ENCODE peak calls at places on chromosomes 11 and 22, in four cellular contexts. One of them, this sample, is unnamed.

GRCh38 chr22:32985899-32986772 is 72.0 kb downstream of the SYN3 start:
- DNase-seq in HepG2: peak
- DNase-seq in A549: peak
- DNase-seq in K562: peak
- DNase-seq in this sample: peak

GRCh38 chr22:19121631-19122142 is 525 bp downstream of the DGCR2 start:
- DNase-seq in A549: peak
- DNase-seq in HepG2: no peak
- DNase-seq in K562: peak
- DNase-seq in this sample: peak

GRCh38 chr11:64539711-64540420 is 51.2 kb upstream of the SLC22A12 start:
- DNase-seq in HepG2: no peak
- DNase-seq in A549: no peak
- DNase-seq in K562: no peak
- DNase-seq in this sample: no peak

GRCh38 chr11:12043959-12044772 is 35.7 kb upstream of the DKK3 start:
- DNase-seq in A549: peak
- DNase-seq in K562: peak
- DNase-seq in HepG2: peak
- DNase-seq in this sample: peak

GRCh38 chr22:19495562-19496323 is 16.0 kb downstream of the CDC45 start:
- DNase-seq in HepG2: peak
- DNase-seq in A549: no peak
- DNase-seq in K562: peak
- DNase-seq in this sample: no peak

GRCh38 chr11:16111690-16112089 is 244.7 kb downstream of the SOX6 start:
- DNase-seq in HepG2: no peak
- DNase-seq in A549: no peak
- DNase-seq in K562: no peak
- DNase-seq in this sample: no peak

GRCh38 chr22:19723165-19723989 is at the start of gene GP1BB:
- DNase-seq in HepG2: no peak
- DNase-seq in K562: peak
- DNase-seq in A549: no peak
- DNase-seq in this sample: peak

GRCh38 chr22:45083659-45084305 is 74.0 kb upstream of the PHF21B start:
- DNase-seq in K562: no peak
- DNase-seq in HepG2: no peak
- DNase-seq in A549: no peak
- DNase-seq in this sample: no peak

GRCh38 chr11:67484847-67485311 is 2.1 kb downstream of the AIP start:
- DNase-seq in A549: no peak
- DNase-seq in HepG2: no peak
- DNase-seq in K562: no peak
- DNase-seq in this sample: no peak

GRCh38 chr11:129249923-129250322 is 57.8 kb upstream of the ARHGAP32 start:
- DNase-seq in A549: no peak
- DNase-seq in HepG2: no peak
- DNase-seq in K562: no peak
- DNase-seq in this sample: no peak

GRCh38 chr11:64654958-64655541 is 64.0 kb downstream of the SLC22A12 start:
- DNase-seq in A549: no peak
- DNase-seq in HepG2: no peak
- DNase-seq in K562: no peak
- DNase-seq in this sample: no peak

GRCh38 chr22:38941488-38941987 is 15.9 kb upstream of the APOBEC3A start:
- DNase-seq in HepG2: no peak
- DNase-seq in A549: no peak
- DNase-seq in K562: no peak
- DNase-seq in this sample: no peak

GRCh38 chr11:117458275-117459120 is 130.8 kb downstream of the CEP164 start:
- DNase-seq in A549: no peak
- DNase-seq in HepG2: no peak
- DNase-seq in K562: no peak
- DNase-seq in this sample: no peak

GRCh38 chr11:19714093-19714386 is 1.4 kb downstream of the NAV2 start:
- DNase-seq in A549: no peak
- DNase-seq in HepG2: no peak
- DNase-seq in K562: no peak
- DNase-seq in this sample: peak

GRCh38 chr11:65703846-65704245 is 8.2 kb upstream of the KAT5 start:
- DNase-seq in A549: no peak
- DNase-seq in K562: no peak
- DNase-seq in HepG2: no peak
- DNase-seq in this sample: no peak

GRCh38 chr11:11636671-11637070 is 14.9 kb upstream of the GALNT18 start:
- DNase-seq in A549: no peak
- DNase-seq in K562: no peak
- DNase-seq in HepG2: no peak
- DNase-seq in this sample: no peak

GRCh38 chr22:37918149-37918548 is 12.1 kb downstream of the MICALL1 start:
- DNase-seq in K562: no peak
- DNase-seq in A549: no peak
- DNase-seq in HepG2: no peak
- DNase-seq in this sample: no peak

GRCh38 chr11:28464252-28464867 is 356.2 kb downstream of the METTL15 start:
- DNase-seq in A549: no peak
- DNase-seq in K562: no peak
- DNase-seq in HepG2: no peak
- DNase-seq in this sample: no peak

GRCh38 chr11:114280696-114281095 is 15.5 kb upstream of the NNMT start:
- DNase-seq in K562: peak
- DNase-seq in HepG2: peak
- DNase-seq in A549: peak
- DNase-seq in this sample: peak

GRCh38 chr22:36738416-36739020 is 35.0 kb upstream of the CACNG2 start:
- DNase-seq in A549: no peak
- DNase-seq in K562: no peak
- DNase-seq in HepG2: no peak
- DNase-seq in this sample: no peak

GRCh38 chr11:35257287-35257686 is 118.3 kb downstream of the CD44 start:
- DNase-seq in A549: no peak
- DNase-seq in HepG2: no peak
- DNase-seq in K562: no peak
- DNase-seq in this sample: no peak

DNA sequence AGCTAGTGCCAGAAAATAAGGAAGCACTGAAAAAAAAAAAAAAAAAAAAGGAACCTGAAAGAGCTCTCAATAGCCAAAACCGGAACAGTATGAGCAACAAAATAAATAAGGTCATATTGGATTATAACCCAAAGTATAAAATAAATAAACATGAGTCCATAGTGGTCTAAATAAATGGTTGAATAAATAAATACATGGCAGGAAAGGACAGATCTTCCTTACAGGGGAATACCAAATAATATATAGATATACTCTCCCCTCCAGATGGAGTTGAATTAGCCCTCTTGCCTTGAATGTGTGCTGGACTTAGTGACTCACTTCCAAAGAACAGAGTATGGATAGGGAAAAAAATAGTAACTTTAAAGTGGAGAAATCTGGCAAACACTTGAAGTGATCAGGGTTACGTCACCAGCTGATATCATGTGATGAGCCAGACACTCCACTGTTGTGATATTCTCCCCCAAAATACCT is 14.3 kb upstream of the ARRB1 start:
- DNase-seq in HepG2: no peak
- DNase-seq in K562: no peak
- DNase-seq in A549: no peak
- DNase-seq in this sample: no peak
- TF ChIP-seq NR3C1 in HepG2: no peak
- TF ChIP-seq NR3C1 in K562: no peak
- TF ChIP-seq NR3C1 in A549: no peak
- TF ChIP-seq NR3C1 in this sample: no peak

GRCh38 chr11:73734996-73735395 is 25.9 kb downstream of the RAB6A start:
- DNase-seq in K562: no peak
- DNase-seq in HepG2: no peak
- DNase-seq in A549: no peak
- DNase-seq in this sample: no peak

GRCh38 chr11:73726825-73727224 is 34.0 kb downstream of the RAB6A start:
- DNase-seq in HepG2: no peak
- DNase-seq in A549: no peak
- DNase-seq in K562: no peak
- DNase-seq in this sample: no peak

GRCh38 chr11:73728000-73728399 is 32.9 kb downstream of the RAB6A start:
- DNase-seq in A549: no peak
- DNase-seq in HepG2: no peak
- DNase-seq in K562: no peak
- DNase-seq in this sample: no peak

DNA sequence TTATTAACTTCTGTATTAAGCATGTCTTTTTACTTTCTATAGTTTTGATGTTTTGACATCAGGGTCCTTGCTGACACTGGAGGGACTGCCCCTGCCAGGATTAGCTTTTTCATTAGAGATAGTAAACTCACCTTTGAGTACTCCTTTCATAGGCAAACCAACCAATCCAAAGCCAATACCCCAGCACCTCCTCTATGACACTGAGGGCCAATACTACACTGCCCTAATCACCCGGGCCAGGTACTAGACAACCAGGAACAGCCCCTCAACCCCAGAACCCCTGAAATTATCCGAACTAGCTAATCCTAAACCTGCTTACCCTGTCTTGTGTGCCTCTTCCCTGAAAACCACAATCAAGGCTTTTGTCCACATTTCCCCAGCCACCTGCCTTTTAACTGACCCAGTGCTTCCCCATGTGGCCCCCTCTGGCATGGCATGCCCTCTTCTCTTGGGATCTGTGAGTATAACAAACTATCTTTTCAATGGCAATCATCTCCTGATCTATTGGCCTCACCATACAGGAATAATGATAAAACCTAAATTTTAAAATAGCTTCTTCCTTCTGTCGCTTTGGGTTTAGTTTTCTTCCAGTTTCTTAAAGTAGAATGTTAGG is 31.2 kb downstream of the RAB6A start:
- DNase-seq in HepG2: peak
- DNase-seq in K562: peak
- DNase-seq in A549: peak
- DNase-seq in this sample: peak
- TF ChIP-seq NR3C1 in HepG2: no peak
- TF ChIP-seq NR3C1 in K562: no peak
- TF ChIP-seq NR3C1 in A549: no peak
- TF ChIP-seq NR3C1 in this sample: no peak

GRCh38 chr11:126355324-126355925 is at the start of gene ST3GAL4:
- DNase-seq in HepG2: peak
- DNase-seq in A549: peak
- DNase-seq in K562: peak
- DNase-seq in this sample: peak

GRCh38 chr11:126355926-126356897 is 726 bp downstream of the ST3GAL4 start:
- DNase-seq in A549: no peak
- DNase-seq in K562: no peak
- DNase-seq in HepG2: peak
- DNase-seq in this sample: peak

GRCh38 chr11:126358763-126359160 is 3.3 kb downstream of the ST3GAL4 start:
- DNase-seq in A549: no peak
- DNase-seq in K562: no peak
- DNase-seq in HepG2: no peak
- DNase-seq in this sample: no peak

GRCh38 chr11:126357969-126358762 is 2.7 kb downstream of the ST3GAL4 start:
- DNase-seq in A549: no peak
- DNase-seq in HepG2: peak
- DNase-seq in K562: no peak
- DNase-seq in this sample: no peak

GRCh38 chr11:126357055-126357962 is 1.8 kb downstream of the ST3GAL4 start:
- DNase-seq in K562: no peak
- DNase-seq in HepG2: no peak
- DNase-seq in A549: no peak
- DNase-seq in this sample: no peak
- TF ChIP-seq NR3C1 in K562: no peak
- TF ChIP-seq NR3C1 in HepG2: no peak
- TF ChIP-seq NR3C1 in A549: no peak
- TF ChIP-seq NR3C1 in this sample: no peak

DNA sequence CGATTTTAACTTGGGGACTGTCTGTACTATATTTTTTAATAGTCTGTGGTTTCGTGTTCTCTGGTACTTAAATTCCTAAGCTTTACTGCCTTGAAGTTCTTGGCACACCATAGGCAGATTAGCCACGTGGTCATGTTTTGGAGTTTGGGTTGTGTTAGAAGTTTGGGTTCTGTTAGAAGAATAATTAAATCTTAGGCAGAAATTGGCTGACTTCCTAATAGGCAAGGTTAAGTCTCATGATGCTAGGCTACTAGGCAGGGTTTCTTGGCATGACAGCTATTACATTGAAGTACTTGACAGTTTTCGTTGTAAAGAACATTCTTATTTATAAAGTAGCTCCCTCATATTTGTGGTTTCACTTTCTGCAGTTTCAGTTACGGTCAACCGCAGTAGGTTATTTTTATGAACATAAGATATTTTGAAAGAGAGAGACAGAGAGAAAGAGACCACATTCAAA is 30.0 kb upstream of the MMP7 start:
- DNase-seq in HepG2: no peak
- DNase-seq in A549: no peak
- DNase-seq in K562: no peak
- DNase-seq in this sample: no peak
- TF ChIP-seq NR3C1 in HepG2: no peak
- TF ChIP-seq NR3C1 in A549: no peak
- TF ChIP-seq NR3C1 in K562: no peak
- TF ChIP-seq NR3C1 in this sample: no peak

GRCh38 chr11:75593337-75593915 is 31.4 kb downstream of the SERPINH1 start:
- DNase-seq in K562: no peak
- DNase-seq in A549: no peak
- DNase-seq in HepG2: peak
- DNase-seq in this sample: no peak
- TF ChIP-seq NR3C1 in K562: no peak
- TF ChIP-seq NR3C1 in A549: no peak
- TF ChIP-seq NR3C1 in HepG2: no peak
- TF ChIP-seq NR3C1 in this sample: no peak

GRCh38 chr11:134662629-134663360 is 250.8 kb upstream of the B3GAT1 start:
- DNase-seq in K562: no peak
- DNase-seq in A549: no peak
- DNase-seq in HepG2: no peak
- DNase-seq in this sample: no peak
- TF ChIP-seq NR3C1 in K562: no peak
- TF ChIP-seq NR3C1 in A549: no peak
- TF ChIP-seq NR3C1 in HepG2: no peak
- TF ChIP-seq NR3C1 in this sample: no peak

DNA sequence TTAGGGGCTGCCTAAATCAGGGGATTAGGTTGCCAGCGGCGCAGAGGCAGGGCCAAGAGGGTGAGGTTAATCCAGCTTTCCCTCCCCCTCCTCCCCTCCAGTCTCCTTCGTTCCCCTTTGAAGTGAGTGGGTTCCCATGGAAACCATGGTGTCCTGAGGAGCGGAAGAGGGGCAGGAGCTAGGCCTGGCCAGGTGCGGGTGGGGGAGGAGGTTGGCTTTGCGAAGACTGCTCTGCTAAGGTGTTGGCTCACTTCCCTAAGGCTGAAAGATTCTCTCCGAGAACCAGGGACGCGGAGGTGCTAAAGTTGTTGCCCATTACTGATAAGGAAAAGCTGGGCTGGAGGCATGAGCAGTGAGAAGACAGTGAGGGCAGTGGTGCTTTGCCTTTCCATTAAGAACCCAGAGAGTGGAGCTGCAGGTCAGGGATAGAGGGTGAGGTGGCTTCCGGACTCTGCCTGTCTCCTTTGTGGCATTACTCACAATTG is 124.6 kb downstream of the FEZ1 start:
- DNase-seq in A549: no peak
- DNase-seq in HepG2: no peak
- DNase-seq in K562: no peak
- DNase-seq in this sample: peak
- TF ChIP-seq NR3C1 in A549: no peak
- TF ChIP-seq NR3C1 in HepG2: no peak
- TF ChIP-seq NR3C1 in K562: no peak
- TF ChIP-seq NR3C1 in this sample: no peak